ENCODE peak calls at places on chromosomes 12 and 14, in ten cellular contexts. A is Peyer's patch; M is H9; V is CD4-positive, alpha-beta T cell; O is Calu3; X is AG10803; J is pancreas; Q is RWPE1; U is NB4; Z is GM23338. K is an unnamed sample.

GRCh38 chr12:3310271-3311026 is 180.6 kb upstream of the PRMT8 start:
- DNase-seq in A (no peak), M (no peak), V (no peak), O (no peak), X (no peak), J (no peak), Q (no peak), U (no peak), Z (no peak), K (no peak)

GRCh38 chr14:41607966-41608663 is 1.4 kb downstream of the LRFN5 start:
- DNase-seq in A (no peak), M (peak), V (no peak), O (no peak), X (no peak), J (no peak), Q (no peak), U (no peak), Z (peak), K (no peak)

GRCh38 chr14:101131451-101131916 is 228.0 kb upstream of the RTL1 start:
- DNase-seq in A (no peak), M (peak), V (no peak), O (no peak), X (no peak), J (no peak), Q (no peak), U (no peak), Z (no peak), K (no peak)

GRCh38 chr14:93944348-93945069 is 17.4 kb downstream of the FAM181A start:
- DNase-seq in A (no peak), M (no peak), V (no peak), O (no peak), X (no peak), J (no peak), Q (no peak), U (no peak), Z (no peak), K (no peak)

GRCh38 chr12:124947013-124947412 is 32.6 kb upstream of the UBC start:
- DNase-seq in A (no peak), M (no peak), V (no peak), O (no peak), X (no peak), J (no peak), Q (no peak), U (no peak), Z (no peak), K (no peak)

GRCh38 chr12:118330421-118331018 is 42.2 kb downstream of the TAOK3 start:
- DNase-seq in A (no peak), M (no peak), V (no peak), O (no peak), X (peak), J (no peak), Q (no peak), U (peak), Z (no peak), K (peak)

GRCh38 chr14:66117600-66117999 is 368.6 kb upstream of the CCDC196 start:
- DNase-seq in A (no peak), M (no peak), V (no peak), O (peak), X (peak), J (no peak), Q (peak), U (no peak), Z (no peak), K (no peak)

GRCh38 chr12:119423285-119423684 is 88.8 kb downstream of the CCDC60 start:
- DNase-seq in A (no peak), M (peak), V (no peak), O (peak), X (no peak), J (no peak), Q (no peak), U (peak), Z (peak), K (no peak)

GRCh38 chr14:104400355-104400754 is 179.2 kb upstream of the C14orf180 start:
- DNase-seq in A (no peak), M (no peak), V (no peak), O (no peak), X (no peak), J (no peak), Q (no peak), U (no peak), Z (no peak), K (no peak)

GRCh38 chr12:130161261-130162231 is 718 bp upstream of the FZD10 start:
- DNase-seq in A (no peak), M (peak), V (no peak), O (no peak), X (no peak), J (no peak), Q (no peak), U (no peak), Z (peak), K (no peak)

GRCh38 chr12:48765753-48766162 is 23.1 kb downstream of the ADCY6 start:
- DNase-seq in A (no peak), M (no peak), V (no peak), O (no peak), X (peak), J (no peak), Q (no peak), U (peak), Z (no peak), K (no peak)

GRCh38 chr14:95482967-95483842 is 33.2 kb downstream of the SYNE3 start:
- DNase-seq in A (no peak), M (no peak), V (no peak), O (peak), X (peak), J (peak), Q (peak), U (no peak), Z (no peak), K (no peak)

GRCh38 chr12:43676183-43676813 is 82.3 kb downstream of the PUS7L start:
- DNase-seq in A (no peak), M (peak), V (no peak), O (peak), X (no peak), J (peak), Q (no peak), U (peak), Z (peak), K (peak)

GRCh38 chr12:112979281-112979680 is 962 bp downstream of the OAS2 start:
- DNase-seq in A (peak), M (no peak), V (peak), O (no peak), X (no peak), J (no peak), Q (peak), U (no peak), Z (no peak), K (no peak)

GRCh38 chr12:13947237-13947945 is 34.0 kb downstream of the GRIN2B start:
- DNase-seq in A (no peak), M (no peak), V (no peak), O (no peak), X (no peak), J (no peak), Q (no peak), U (no peak), Z (no peak), K (no peak)

GRCh38 chr14:77344597-77344996 is 23.8 kb downstream of the GSTZ1 start:
- DNase-seq in A (no peak), M (no peak), V (no peak), O (no peak), X (no peak), J (no peak), Q (no peak), U (no peak), Z (no peak), K (no peak)

GRCh38 chr12:117452071-117452470 is 90.6 kb upstream of the NOS1 start:
- DNase-seq in A (no peak), M (no peak), V (no peak), O (no peak), X (no peak), J (no peak), Q (no peak), U (no peak), Z (no peak), K (no peak)

GRCh38 chr12:78146365-78146772 is 315.7 kb downstream of the NAV3 start:
- DNase-seq in A (no peak), M (no peak), V (no peak), O (no peak), X (peak), J (no peak), Q (no peak), U (peak), Z (peak), K (peak)

GRCh38 chr12:70741266-70741665 is 104.0 kb upstream of the PTPRB start:
- DNase-seq in A (no peak), M (no peak), V (no peak), O (no peak), X (no peak), J (no peak), Q (no peak), U (no peak), Z (no peak), K (no peak)

GRCh38 chr12:87439990-87440827 is 589.0 kb downstream of the C12orf50 start:
- DNase-seq in A (no peak), M (no peak), V (no peak), O (peak), X (peak), J (no peak), Q (peak), U (peak), Z (no peak), K (no peak)

GRCh38 chr14:102323102-102323501 is 3.6 kb downstream of the ZNF839 start:
- DNase-seq in A (peak), M (peak), V (no peak), O (peak), X (peak), J (peak), Q (peak), U (peak), Z (peak), K (no peak)

GRCh38 chr14:100018482-100018881 is 46.7 kb upstream of the EVL start:
- DNase-seq in A (no peak), M (no peak), V (no peak), O (no peak), X (no peak), J (no peak), Q (no peak), U (peak), Z (no peak), K (no peak)

GRCh38 chr14:39762576-39763401 is 330.6 kb upstream of the FBXO33 start:
- DNase-seq in A (no peak), M (no peak), V (no peak), O (no peak), X (no peak), J (no peak), Q (no peak), U (peak), Z (no peak), K (no peak)
- TF ChIP-seq CTCF in A (no peak), M (no peak), V (no peak), O (no peak), X (no peak), J (no peak), Q (no peak), U (no peak), Z (no peak), K (no peak)

DNA sequence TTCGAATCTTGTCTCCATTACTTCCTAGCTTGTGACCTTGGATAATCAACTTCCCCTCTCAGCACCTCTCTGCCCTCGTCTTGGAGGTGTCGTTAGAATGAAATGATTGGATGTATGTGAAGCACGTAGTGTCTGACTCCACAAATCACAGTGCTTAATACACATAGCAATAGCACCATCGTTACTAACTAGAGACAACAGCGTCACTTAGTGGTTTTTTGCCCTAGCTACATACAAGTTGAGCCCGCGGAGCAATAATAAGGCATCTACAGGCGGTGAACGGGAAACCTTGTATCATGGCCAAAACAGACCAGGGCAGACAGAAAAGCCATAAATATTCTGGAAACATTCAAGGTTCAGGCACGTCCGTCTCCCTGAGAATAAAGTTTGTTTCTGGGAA is 154.9 kb downstream of the ASCL4 start:
- DNase-seq in A (no peak), M (peak), V (no peak), O (no peak), X (peak), J (no peak), Q (peak), U (peak), Z (peak), K (no peak)
- TF ChIP-seq CTCF in A (no peak), M (peak), V (no peak), O (no peak), X (peak), J (no peak), Q (no peak), U (peak), Z (peak), K (peak)

DNA sequence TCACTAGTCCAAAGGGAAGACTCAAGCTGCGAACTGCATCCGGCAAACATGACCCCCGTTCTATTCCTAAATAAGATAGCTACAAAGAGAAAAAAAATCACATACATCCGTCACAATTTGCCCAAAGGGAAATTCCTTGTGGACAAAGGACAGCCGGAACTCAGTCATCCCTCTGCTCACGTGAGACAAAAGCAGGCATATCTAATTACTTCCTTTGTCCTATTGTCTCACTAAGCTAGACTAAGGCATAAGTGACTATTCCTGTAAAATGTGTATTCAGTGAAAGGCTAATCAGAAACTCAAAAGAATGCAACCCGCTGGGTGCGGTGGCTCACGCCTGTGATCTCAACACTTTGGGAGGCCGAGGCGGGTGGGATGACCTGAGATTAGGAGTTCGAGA is 27.2 kb upstream of the NINJ2 start:
- DNase-seq in A (no peak), M (no peak), V (no peak), O (no peak), X (no peak), J (no peak), Q (no peak), U (no peak), Z (peak), K (no peak)
- TF ChIP-seq CTCF in A (no peak), M (no peak), V (no peak), O (no peak), X (no peak), J (no peak), Q (no peak), U (no peak), Z (no peak), K (no peak)

GRCh38 chr12:132638541-132639408 is 20.2 kb downstream of the P2RX2 start:
- DNase-seq in A (no peak), M (peak), V (no peak), O (peak), X (peak), J (peak), Q (peak), U (peak), Z (peak), K (peak)
- TF ChIP-seq CTCF in A (peak), M (peak), V (peak), O (peak), X (peak), J (peak), Q (peak), U (peak), Z (peak), K (peak)

GRCh38 chr12:41777064-41777790 is 367.4 kb downstream of the GXYLT1 start:
- DNase-seq in A (no peak), M (no peak), V (no peak), O (no peak), X (no peak), J (no peak), Q (no peak), U (no peak), Z (no peak), K (no peak)

GRCh38 chr12:41769810-41770209 is 374.9 kb downstream of the GXYLT1 start:
- DNase-seq in A (no peak), M (no peak), V (no peak), O (no peak), X (no peak), J (no peak), Q (no peak), U (no peak), Z (no peak), K (no peak)

DNA sequence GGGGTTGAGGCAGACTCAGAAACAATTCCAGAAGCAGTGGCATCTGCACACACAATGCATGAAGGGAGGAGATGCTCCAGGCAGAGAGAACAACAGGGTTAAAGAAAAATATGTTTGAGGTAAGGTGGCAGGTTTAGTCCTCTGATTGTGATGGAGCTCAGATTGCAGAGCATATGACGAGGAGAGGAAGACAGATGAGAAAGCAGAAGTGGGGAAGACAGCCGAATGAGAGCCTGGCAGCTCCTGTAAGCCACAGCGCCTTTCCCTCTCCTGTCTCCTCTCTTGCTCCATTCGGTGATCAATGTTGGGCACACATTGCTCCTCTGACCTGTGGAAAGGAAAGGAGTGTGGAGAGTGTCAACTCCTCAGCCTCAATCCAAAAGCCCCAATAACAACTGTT is 372.2 kb downstream of the GXYLT1 start:
- DNase-seq in A (no peak), M (no peak), V (no peak), O (no peak), X (no peak), J (no peak), Q (no peak), U (no peak), Z (no peak), K (no peak)
- TF ChIP-seq CTCF in A (no peak), M (no peak), V (no peak), O (no peak), X (no peak), J (no peak), Q (no peak), U (no peak), Z (no peak), K (no peak)